ENCODE peak calls at places on chromosome 3, in six cellular contexts. G is NCI-H1694; Z is activated naive CD4-positive, alpha-beta T cell treated with Interleukin-2 at 50 U/mL for 16 hours; E is activated CD8-positive, alpha-beta T cell treated with anti-CD3 and anti-CD28 coated beads, Interleukin-2, amount 10 ng/mL, durations not matched to agents 7 days and 5 days; S is AG09319; X is left cardiac atrium. K is an unnamed sample.

GRCh38 chr3:30602946-30603345 is 3.5 kb upstream of the TGFBR2 start:
- DNase-seq in G (no peak), Z (no peak), E (no peak), S (no peak), X (no peak), K (no peak)

GRCh38 chr3:172355836-172356235 is 92.4 kb downstream of the GHSR start:
- DNase-seq in G (no peak), Z (no peak), E (no peak), S (peak), X (no peak), K (peak)

GRCh38 chr3:113977822-113978221 is 30.0 kb downstream of the ZDHHC23 start:
- DNase-seq in G (no peak), Z (no peak), E (no peak), S (no peak), X (no peak), K (no peak)

GRCh38 chr3:31466866-31467265 is 65.9 kb upstream of the STT3B start:
- DNase-seq in G (no peak), Z (no peak), E (no peak), S (no peak), X (no peak), K (no peak)

GRCh38 chr3:175335229-175335628 is 476.1 kb downstream of the NAALADL2 start:
- DNase-seq in G (no peak), Z (no peak), E (no peak), S (no peak), X (no peak), K (peak)

GRCh38 chr3:14550651-14551611 is 10.8 kb upstream of the GRIP2 start:
- DNase-seq in G (no peak), Z (no peak), E (no peak), S (no peak), X (no peak), K (no peak)

GRCh38 chr3:32951410-32951811 is at the start of gene CCR4:
- DNase-seq in G (no peak), Z (peak), E (peak), S (no peak), X (no peak), K (no peak)

GRCh38 chr3:183507551-183507950 is 48.0 kb downstream of the KLHL6 start:
- DNase-seq in G (no peak), Z (no peak), E (no peak), S (no peak), X (no peak), K (no peak)

GRCh38 chr3:109118584-109118983 is 650 bp upstream of the MORC1 start:
- DNase-seq in G (no peak), Z (no peak), E (no peak), S (no peak), X (no peak), K (no peak)

GRCh38 chr3:182567666-182568065 is 225.6 kb upstream of the ATP11B start:
- DNase-seq in G (no peak), Z (no peak), E (no peak), S (no peak), X (no peak), K (no peak)

GRCh38 chr3:125054436-125055164 is 1.2 kb downstream of the HEG1 start:
- DNase-seq in G (peak), Z (no peak), E (peak), S (peak), X (peak), K (no peak)

GRCh38 chr3:171566803-171567422 is 106.7 kb upstream of the TNIK start:
- DNase-seq in G (peak), Z (no peak), E (no peak), S (peak), X (no peak), K (peak)

GRCh38 chr3:14844386-14845170 is 25.8 kb downstream of the FGD5 start:
- DNase-seq in G (no peak), Z (no peak), E (no peak), S (no peak), X (no peak), K (no peak)

GRCh38 chr3:37785718-37786117 is 76.0 kb upstream of the CTDSPL start:
- DNase-seq in G (no peak), Z (no peak), E (no peak), S (no peak), X (no peak), K (no peak)